ENCODE peak calls at places on chromosomes 7 and 10, in seven cellular contexts. Z is H9, O is IMR-90, Q is mesenchymal stem cell, Y is mesendoderm, C is H1, G is trophoblast cell. J is an unnamed sample.
A peak's percentile ranks its signal among the peaks of the same experiment; 100 is the strongest.

GRCh38 chr10:6702030-6702429 is 122.0 kb upstream of the PRKCQ start:
- DNase-seq in Y (no peak), G (no peak), Z (no peak), C (no peak), O (no peak), Q (no peak), J (no peak)

GRCh38 chr10:32713560-32713959 is 244.5 kb downstream of the ITGB1 start:
- DNase-seq in C (no peak), Q (no peak), Y (peak; percentile 3), O (no peak), G (no peak), Z (no peak), J (no peak)

GRCh38 chr7:39683216-39683845 is 60.0 kb downstream of the RALA start:
- DNase-seq in Y (no peak), Q (peak; percentile 91), Z (no peak), C (no peak), G (peak; percentile 55), O (peak; percentile 75), J (no peak)

GRCh38 chr10:37992083-37992482 is 15.6 kb upstream of the ZNF25 start:
- DNase-seq in C (no peak), O (no peak), G (peak; percentile 13), Y (no peak), Q (no peak), Z (no peak), J (no peak)

GRCh38 chr7:46146454-46147255 is 225.6 kb upstream of the IGFBP3 start:
- DNase-seq in C (no peak), G (peak; percentile 91), Y (no peak), Z (no peak), Q (peak; percentile 50), O (peak; percentile 70), J (no peak)

GRCh38 chr7:151849008-151849878 is 27.7 kb downstream of the PRKAG2 start:
- DNase-seq in G (no peak), Q (no peak), C (no peak), Z (no peak), O (no peak), Y (no peak), J (no peak)

GRCh38 chr10:133462512-133463305 is 9.0 kb downstream of the SCART1 start:
- DNase-seq in O (no peak), G (no peak), Z (no peak), C (no peak), Y (no peak), Q (no peak), J (no peak)

GRCh38 chr10:116566932-116567331 is 21.2 kb downstream of the PNLIP start:
- DNase-seq in O (no peak), C (no peak), Z (no peak), G (no peak), Q (no peak), Y (no peak), J (no peak)

GRCh38 chr7:142298009-142298408 is 40.2 kb upstream of the PRSS58 start:
- DNase-seq in Y (peak; percentile 92), Q (no peak), Z (peak; percentile 76), G (peak; percentile 67), O (no peak), C (peak; percentile 31), J (no peak)

GRCh38 chr7:92735707-92736106 is 100.7 kb downstream of the CDK6 start:
- DNase-seq in Z (no peak), Q (no peak), C (no peak), Y (no peak), G (no peak), O (peak; percentile 80), J (no peak)

GRCh38 chr10:9789996-9790395 is 1227.7 kb upstream of the CELF2 start:
- DNase-seq in G (no peak), Q (no peak), O (no peak), Y (peak; percentile 5), Z (no peak), C (no peak), J (no peak)

GRCh38 chr10:26970667-26971066 is 109.9 kb upstream of the ABI1 start:
- DNase-seq in O (no peak), Y (no peak), Z (no peak), Q (no peak), C (no peak), G (no peak), J (no peak)

GRCh38 chr10:124539935-124540641 is 78.5 kb downstream of the LHPP start:
- DNase-seq in Z (peak; percentile 78), O (peak; percentile 18), C (peak; percentile 25), Y (peak; percentile 61), Q (peak; percentile 43), G (peak; percentile 61), J (peak; percentile 57)

GRCh38 chr7:28956608-28957063 is 1.5 kb downstream of the TRIL start:
- DNase-seq in Q (peak; percentile 71), C (no peak), G (peak; percentile 98), O (peak; percentile 5), Y (peak; percentile 94), Z (peak; percentile 91), J (peak; percentile 75)

GRCh38 chr10:48307584-48307983 is 1.1 kb downstream of the MAPK8 start:
- DNase-seq in O (no peak), G (no peak), Y (no peak), Q (peak; percentile 16), C (no peak), Z (no peak), J (no peak)

DNA sequence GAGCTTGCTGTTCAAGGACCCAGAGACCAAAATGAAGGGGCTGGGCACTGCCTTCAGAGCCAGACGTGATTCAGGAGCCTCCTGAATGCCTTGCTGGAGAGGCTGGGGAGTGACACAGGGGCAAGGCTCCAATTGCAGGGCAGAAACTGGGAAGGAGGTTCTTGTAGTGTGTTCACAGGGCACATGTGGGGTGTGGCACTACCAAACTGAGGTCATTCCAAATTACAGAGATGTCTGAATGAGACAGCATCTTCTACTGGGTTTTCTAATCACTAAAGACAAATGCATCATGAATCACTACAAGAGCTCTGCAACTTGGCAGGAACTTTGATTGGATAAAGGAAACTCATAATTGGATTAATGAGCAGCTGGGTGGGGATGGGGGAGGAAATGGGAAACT is 17.8 kb downstream of the CRTAC1 start:
- DNase-seq in C (no peak), O (no peak), G (no peak), Q (no peak), Z (no peak), Y (no peak), J (no peak)
- H2AK5ac ChIP-seq in C (no peak overlapping the region), O (no peak overlapping the region), G (no peak overlapping the region), Q (no peak overlapping the region), Z (no peak overlapping the region), Y (no peak overlapping the region), J (no peak overlapping the region)

GRCh38 chr7:94130716-94131115 is 126.6 kb upstream of the BET1 start:
- DNase-seq in O (no peak), Q (peak; percentile 45), C (no peak), Y (no peak), G (peak; percentile 65), Z (no peak), J (no peak)

GRCh38 chr7:94129443-94130140 is 125.4 kb upstream of the BET1 start:
- DNase-seq in Z (no peak), C (no peak), O (peak; percentile 98), Q (peak; percentile 90), G (peak; percentile 31), Y (peak; percentile 8), J (no peak)

GRCh38 chr7:94135180-94135579 is 131.0 kb upstream of the BET1 start:
- DNase-seq in Q (no peak), O (peak; percentile 51), Y (no peak), G (no peak), C (no peak), Z (no peak), J (no peak)

GRCh38 chr7:94133460-94133859 is 129.3 kb upstream of the BET1 start:
- DNase-seq in G (no peak), O (no peak), C (no peak), Y (peak; percentile 16), Q (peak; percentile 32), Z (no peak), J (no peak)
- H3K4me2 ChIP-seq in G (no peak overlapping the region), O (no peak overlapping the region), C (no peak overlapping the region), Y (no peak overlapping the region), Q (no peak overlapping the region), Z (no peak overlapping the region), J (no peak overlapping the region)

GRCh38 chr10:132273966-132274365 is 33.8 kb downstream of the STK32C start:
- DNase-seq in Z (no peak), Q (no peak), C (no peak), O (no peak), Y (no peak), G (no peak), J (no peak)
- H2AK5ac ChIP-seq in Z (no peak overlapping the region), Q (no peak overlapping the region), C (no peak overlapping the region), O (no peak overlapping the region), Y (no peak overlapping the region), G (no peak overlapping the region), J (no peak overlapping the region)

GRCh38 chr10:112842832-112843360 is 107.2 kb upstream of the TCF7L2 start:
- DNase-seq in G (no peak), Z (no peak), O (peak; percentile 7), C (no peak), Q (peak; percentile 77), Y (peak; percentile 43), J (no peak)
- H3K4me2 ChIP-seq in G (no peak overlapping the region), Z (no peak overlapping the region), O (no peak overlapping the region), C (no peak overlapping the region), Q (no peak overlapping the region), Y (no peak overlapping the region), J (no peak overlapping the region)

DNA sequence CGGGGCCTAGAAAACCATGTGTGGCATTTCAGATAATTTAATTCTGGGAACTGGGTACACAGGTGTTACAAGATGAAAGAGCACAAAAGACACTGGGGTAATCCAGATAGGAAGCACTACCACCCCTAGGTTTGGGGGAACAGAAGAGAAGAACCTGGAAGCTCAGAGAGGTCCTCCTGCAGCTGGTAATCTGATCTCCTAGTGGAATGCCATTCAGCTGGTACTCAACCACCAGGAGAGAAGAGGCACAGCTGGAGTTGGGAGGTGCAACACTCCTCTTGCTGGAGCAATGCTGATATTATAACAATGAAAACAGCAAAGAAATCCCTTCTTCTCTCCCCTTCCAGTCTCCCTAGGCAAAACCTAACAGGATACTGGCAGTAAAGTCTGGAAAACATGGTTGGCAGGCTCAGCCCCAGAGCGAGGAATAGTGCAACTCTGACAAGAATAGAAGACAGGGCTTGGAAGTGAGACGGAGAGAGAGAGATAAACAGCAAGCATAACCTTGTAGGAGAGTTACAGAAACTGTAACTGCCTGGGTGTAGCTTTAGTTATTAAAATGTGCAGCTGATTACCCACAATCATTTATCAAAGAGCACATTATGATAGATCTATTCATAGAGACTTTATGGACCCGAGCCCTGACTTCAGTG is 35.0 kb downstream of the NRF1 start:
- DNase-seq in Y (peak; percentile 84), Z (peak; percentile 72), G (no peak), Q (no peak), C (no peak), O (no peak), J (no peak)
- H2AK5ac ChIP-seq in Y (no peak overlapping the region), Z (no peak overlapping the region), G (no peak overlapping the region), Q (no peak overlapping the region), C (no peak overlapping the region), O (no peak overlapping the region), J (no peak overlapping the region)

J was measured in neuronal stem cell.